ENCODE peak calls at places on chromosomes 11 and 22, in seven cellular contexts. P is endodermal cell, A is BJ, I is astrocyte, O is heart left ventricle, Y is cardiac muscle cell, T is lower leg skin. N is an unnamed sample.

GRCh38 chr11:95920460-95921105 is 3.3 kb downstream of the MTMR2 start:
- DNase-seq in P (no peak), A (no peak), I (no peak), O (no peak), Y (no peak), T (no peak), N (no peak)

GRCh38 chr11:58286249-58286648 is 18.2 kb upstream of the OR10W1 start:
- DNase-seq in P (peak; percentile 52), A (no peak), I (peak; percentile 25), O (no peak), Y (peak; percentile 30), T (no peak), N (peak; percentile 26)

GRCh38 chr11:14861680-14862079 is 30.4 kb downstream of the CYP2R1 start:
- DNase-seq in P (no peak), A (no peak), I (no peak), O (no peak), Y (no peak), T (no peak), N (no peak)

GRCh38 chr11:74720596-74721478 is 10.4 kb downstream of the CHRDL2 start:
- DNase-seq in P (peak; percentile 61), A (no peak), I (peak; percentile 37), O (peak; percentile 55), Y (peak; percentile 88), T (no peak), N (no peak)

GRCh38 chr22:41898645-41899044 is 16.2 kb downstream of the SHISA8 start:
- DNase-seq in P (no peak), A (no peak), I (no peak), O (no peak), Y (no peak), T (no peak), N (no peak)

GRCh38 chr11:66100272-66101037 is 30.4 kb downstream of the PACS1 start:
- DNase-seq in P (no peak), A (no peak), I (peak; percentile 36), O (peak; percentile 78), Y (no peak), T (peak; percentile 91), N (peak; percentile 62)

GRCh38 chr11:46012185-46012584 is 89.7 kb downstream of the LARGE2 start:
- DNase-seq in P (no peak), A (no peak), I (no peak), O (no peak), Y (no peak), T (no peak), N (no peak)

GRCh38 chr22:19995611-19996339 is 20.8 kb downstream of the ARVCF start:
- DNase-seq in P (no peak), A (no peak), I (peak; percentile 60), O (no peak), Y (peak; percentile 84), T (no peak), N (no peak)

GRCh38 chr11:94457118-94458029 is 36.3 kb downstream of the MRE11 start:
- DNase-seq in P (no peak), A (no peak), I (peak; percentile 12), O (no peak), Y (no peak), T (no peak), N (no peak)

GRCh38 chr11:73184953-73185671 is 33.0 kb upstream of the P2RY2 start:
- DNase-seq in P (peak; percentile 91), A (no peak), I (no peak), O (peak; percentile 67), Y (peak; percentile 68), T (peak; percentile 92), N (peak; percentile 72)

GRCh38 chr11:15714641-15715399 is 600.1 kb downstream of the INSC start:
- DNase-seq in P (peak; percentile 23), A (no peak), I (no peak), O (no peak), Y (no peak), T (no peak), N (no peak)

GRCh38 chr11:77374108-77374507 is 72.6 kb upstream of the GDPD4 start:
- DNase-seq in P (no peak), A (no peak), I (peak; percentile 46), O (no peak), Y (no peak), T (no peak), N (no peak)

GRCh38 chr11:77371646-77372045 is 70.2 kb upstream of the GDPD4 start:
- DNase-seq in P (no peak), A (no peak), I (no peak), O (no peak), Y (no peak), T (no peak), N (no peak)

GRCh38 chr11:77372736-77373135 is 71.2 kb upstream of the GDPD4 start:
- DNase-seq in P (no peak), A (no peak), I (no peak), O (no peak), Y (no peak), T (no peak), N (no peak)

GRCh38 chr11:77374611-77375031 is 73.1 kb upstream of the GDPD4 start:
- DNase-seq in P (no peak), A (no peak), I (peak; percentile 47), O (no peak), Y (no peak), T (no peak), N (no peak)

GRCh38 chr11:77370217-77370616 is 68.7 kb upstream of the GDPD4 start:
- DNase-seq in P (no peak), A (no peak), I (no peak), O (no peak), Y (no peak), T (no peak), N (no peak)
- TF ChIP-seq CTCF in P (peak; percentile 56), A (no peak), I (no peak), O (no peak), Y (no peak), T (no peak), N (no peak)

DNA sequence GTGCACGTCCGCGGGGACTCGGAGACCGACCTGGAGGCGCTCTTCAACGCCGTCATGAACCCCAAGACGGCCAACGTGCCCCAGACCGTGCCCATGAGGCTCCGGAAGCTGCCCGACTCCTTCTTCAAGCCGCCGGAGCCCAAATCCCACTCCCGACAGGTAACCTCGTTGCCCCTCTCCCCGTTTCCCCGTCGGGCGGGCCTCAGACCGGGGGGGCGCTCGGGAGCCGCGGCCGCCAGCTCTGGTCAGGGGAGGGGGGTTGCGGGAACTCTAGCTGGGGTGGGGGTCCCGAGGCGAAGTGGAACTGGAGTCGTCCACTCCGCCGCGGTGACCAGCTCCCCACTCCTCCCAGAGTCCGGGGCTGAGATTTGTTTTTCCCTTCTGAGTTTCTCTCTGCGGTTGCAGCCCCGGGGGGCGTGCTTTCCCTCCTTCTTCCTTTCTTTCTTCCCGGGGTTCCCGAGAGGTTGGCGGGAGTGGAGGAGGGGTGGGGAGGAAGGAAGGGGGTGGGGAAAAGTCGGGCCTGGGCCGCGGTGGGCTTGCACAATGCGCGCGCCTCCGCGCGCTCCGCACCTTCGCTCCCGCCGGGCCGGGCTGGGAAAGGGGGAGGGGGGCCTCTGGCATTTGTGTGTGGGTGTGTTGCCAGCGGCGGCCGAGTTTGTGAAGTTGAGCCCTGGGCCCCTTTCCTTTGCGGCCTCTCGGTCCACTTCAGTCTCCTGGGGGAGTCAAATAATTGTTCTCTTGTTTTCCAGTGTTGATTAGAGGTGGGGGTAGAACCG is 952 bp downstream of the YAP1 start:
- DNase-seq in P (peak; percentile 97), A (no peak), I (peak; percentile 72), O (peak; percentile 79), Y (peak; percentile 96), T (peak; percentile 95), N (peak; percentile 32)
- TF ChIP-seq CTCF in P (no peak), A (peak; percentile 41), I (no peak), O (no peak), Y (peak; percentile 10), T (no peak), N (no peak)

DNA sequence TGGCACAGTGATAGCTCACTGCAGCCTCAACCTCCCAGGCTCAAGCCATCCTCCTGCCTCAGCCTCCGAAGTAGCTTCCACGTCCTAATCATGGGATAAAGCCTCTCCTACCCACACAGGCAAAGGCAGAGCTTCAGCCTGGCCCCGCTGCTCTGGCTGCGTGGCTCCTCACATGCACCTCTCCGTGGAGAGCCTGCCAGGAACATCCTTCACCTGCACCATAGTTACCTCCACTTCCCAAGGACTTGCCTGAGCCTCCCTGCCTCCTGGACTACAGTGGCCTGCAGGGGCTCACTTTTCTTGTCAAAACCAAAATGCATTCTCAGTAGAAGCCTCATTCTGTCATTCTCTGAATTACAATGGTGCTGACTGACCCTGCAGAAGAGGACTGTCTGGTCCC is 6.5 kb downstream of the C11orf16 start:
- DNase-seq in P (no peak), A (no peak), I (no peak), O (no peak), Y (no peak), T (no peak), N (no peak)
- TF ChIP-seq CTCF in P (no peak), A (no peak), I (no peak), O (no peak), Y (no peak), T (no peak), N (no peak)

DNA sequence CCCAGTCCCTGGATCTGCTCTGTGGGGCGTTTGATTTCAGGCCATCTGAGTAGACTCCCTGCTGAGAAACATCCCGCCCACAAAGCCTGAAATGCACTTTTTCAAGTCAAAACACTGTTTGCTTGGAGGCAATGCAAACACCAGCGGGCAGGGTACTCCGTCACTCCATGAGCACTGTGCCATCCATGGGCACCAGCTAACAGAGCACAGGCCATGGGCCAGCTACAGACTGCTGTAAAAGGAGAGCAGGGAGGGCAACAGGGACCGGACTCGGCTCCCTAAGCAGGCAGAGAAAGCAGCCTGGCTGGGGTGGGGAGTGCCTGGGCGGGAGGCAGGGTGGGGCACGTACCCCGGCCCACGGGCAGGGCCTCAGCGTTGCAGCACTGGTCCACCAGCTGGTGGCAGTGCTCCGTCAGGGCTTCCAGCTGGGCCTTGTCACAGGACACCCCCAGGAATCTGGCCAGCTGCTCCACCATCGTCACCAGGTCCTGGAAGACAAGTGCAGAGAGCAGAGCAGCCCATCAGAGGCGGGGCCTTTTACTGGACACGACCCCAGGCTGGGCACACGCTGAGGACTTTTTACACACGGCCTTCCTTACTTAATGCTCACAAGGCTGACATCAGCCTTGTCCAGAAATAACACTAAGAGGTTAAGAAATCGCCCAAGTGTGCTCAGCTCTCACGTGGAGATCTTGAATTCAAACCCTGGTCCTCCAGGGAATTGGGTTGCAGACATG is 16.8 kb upstream of the EFCAB6 start:
- DNase-seq in P (peak; percentile 71), A (no peak), I (peak; percentile 10), O (peak; percentile 79), Y (peak; percentile 75), T (peak; percentile 97), N (no peak)
- TF ChIP-seq CTCF in P (peak; percentile 43), A (peak; percentile 42), I (no peak), O (peak; percentile 44), Y (peak; percentile 16), T (no peak), N (no peak)

GRCh38 chr11:37712246-37712645 is 1114.2 kb upstream of the RAG2 start:
- DNase-seq in P (peak; percentile 66), A (no peak), I (no peak), O (no peak), Y (peak; percentile 15), T (no peak), N (no peak)
- TF ChIP-seq CTCF in P (peak; percentile 74), A (peak; percentile 30), I (peak; percentile 12), O (no peak), Y (peak; percentile 19), T (no peak), N (no peak)